ENCODE peak calls at places on chromosomes 5 and 9, in five cellular contexts. M, O, S, A and G are unnamed samples. For H3K36me3, the result is how much of the 10 kb centered on the place peaks cover.

GRCh38 chr9:5838884-5839571 is 6.1 kb upstream of the ERMP1 start:
- DNase-seq in A (peak), M (peak), S (no peak), O (no peak), G (peak)

GRCh38 chr5:72505026-72505425 is 2.2 kb downstream of the ZNF366 start:
- DNase-seq in M (no peak), O (no peak), A (no peak), S (no peak), G (no peak)

GRCh38 chr5:100902406-100903035 is 561 bp downstream of the ST8SIA4 start:
- DNase-seq in O (no peak), M (peak), S (no peak), A (no peak), G (no peak)

GRCh38 chr5:82694886-82695285 is 382.3 kb downstream of the TMEM167A start:
- DNase-seq in O (no peak), M (no peak), A (no peak), S (no peak), G (no peak)

GRCh38 chr5:106171708-106172107 is 1499.0 kb downstream of the EFNA5 start:
- DNase-seq in M (no peak), S (no peak), A (no peak), O (no peak), G (no peak)

GRCh38 chr9:20754556-20754955 is 70.5 kb downstream of the FOCAD start:
- DNase-seq in A (no peak), O (no peak), M (no peak), S (no peak), G (no peak)

GRCh38 chr5:69502375-69503143 is 10.0 kb downstream of the OCLN start:
- DNase-seq in S (no peak), A (no peak), M (no peak), O (no peak), G (no peak)

GRCh38 chr5:143449772-143450171 is 46.3 kb upstream of the NR3C1 start:
- DNase-seq in O (no peak), M (no peak), A (no peak), S (no peak), G (no peak)

GRCh38 chr5:150599917-150600511 is 40.4 kb upstream of the SYNPO start:
- DNase-seq in O (peak), A (peak), S (peak), M (peak), G (peak)

GRCh38 chr5:87705876-87706275 is 293.1 kb upstream of the CCNH start:
- DNase-seq in A (no peak), M (no peak), O (no peak), S (no peak), G (no peak)

GRCh38 chr9:86471501-86471900 is 117.3 kb upstream of the TUT7 start:
- DNase-seq in S (no peak), A (no peak), O (no peak), M (no peak), G (no peak)

GRCh38 chr9:116020801-116021200 is 132.8 kb upstream of the PAPPA start:
- DNase-seq in M (no peak), O (no peak), A (no peak), S (no peak), G (no peak)

GRCh38 chr9:93119953-93120845 is 13.9 kb downstream of the NINJ1 start:
- DNase-seq in S (peak), A (peak), O (peak), M (peak), G (peak)

GRCh38 chr5:57117601-57118000 is 56.3 kb upstream of the GPBP1 start:
- DNase-seq in M (no peak), S (no peak), O (no peak), A (no peak), G (no peak)

GRCh38 chr9:97806721-97807120 is 46.3 kb upstream of the FOXE1 start:
- DNase-seq in M (no peak), S (no peak), A (no peak), O (no peak), G (no peak)

GRCh38 chr9:121895836-121896544 is 197.1 kb downstream of the TTLL11 start:
- DNase-seq in O (peak), S (no peak), A (peak), M (peak), G (no peak)

GRCh38 chr9:76859860-76860259 is 46.1 kb downstream of the PRUNE2 start:
- DNase-seq in A (no peak), M (no peak), S (no peak), O (no peak), G (no peak)

GRCh38 chr5:153618307-153618706 is 127.8 kb downstream of the GRIA1 start:
- DNase-seq in O (no peak), S (no peak), A (no peak), M (no peak), G (no peak)

GRCh38 chr9:36470891-36471290 is 70.8 kb upstream of the RNF38 start:
- DNase-seq in M (peak), S (no peak), O (peak), A (no peak), G (no peak)

GRCh38 chr9:37509536-37509935 is 23.8 kb downstream of the POLR1E start:
- DNase-seq in S (no peak), A (no peak), O (no peak), M (no peak), G (no peak)

GRCh38 chr9:127858041-127858512 is 3.6 kb upstream of the ENG start:
- DNase-seq in O (peak), M (peak), A (no peak), S (no peak), G (no peak)

GRCh38 chr9:105053209-105053652 is 125.3 kb upstream of the ABCA1 start:
- DNase-seq in M (peak), A (peak), O (no peak), S (no peak), G (no peak)

GRCh38 chr5:171861383-171861782 is 75.8 kb downstream of the SMIM23 start:
- DNase-seq in S (no peak), O (no peak), M (no peak), A (no peak), G (no peak)
- TF ChIP-seq CTCF in S (no peak), O (no peak), M (no peak), A (no peak), G (no peak)

DNA sequence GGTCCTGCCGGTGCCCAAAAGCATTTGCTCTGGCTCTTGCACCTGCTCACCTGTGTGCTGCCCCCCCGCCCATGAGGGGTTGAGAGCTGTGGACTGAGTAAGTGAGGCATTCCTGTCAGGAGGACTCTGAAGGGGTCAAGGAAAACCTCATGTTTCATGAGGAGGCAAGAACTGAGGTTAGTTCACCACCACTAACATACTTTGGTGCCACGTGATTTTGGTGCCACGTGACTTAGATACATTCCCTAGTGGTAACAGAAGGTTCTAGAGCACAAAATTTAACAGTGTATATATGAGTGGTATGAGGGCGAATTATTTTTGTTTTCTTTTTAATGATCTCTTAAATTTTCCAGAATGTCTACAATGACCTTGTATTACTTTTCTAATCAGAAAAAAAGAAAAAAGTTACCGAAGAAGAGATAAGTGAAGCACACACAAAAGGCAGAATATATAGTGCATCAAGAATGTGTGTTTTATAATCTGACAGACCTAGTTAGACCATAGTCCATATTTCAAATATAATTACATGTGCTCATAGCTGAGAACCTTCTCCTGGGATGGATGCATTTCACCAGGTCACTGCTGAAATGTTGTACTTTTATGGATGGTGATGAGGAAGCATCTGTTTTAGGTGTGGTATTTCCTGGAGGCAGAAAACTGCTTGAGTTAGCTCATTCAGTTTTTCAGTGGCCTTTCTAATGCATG is 6.5 kb upstream of the IL12B start:
- DNase-seq in S (no peak), O (no peak), A (no peak), M (no peak), G (no peak)
- H3K36me3 ChIP-seq in S (under half), O (under half), A (under half), M (under half), G (under half)

GRCh38 chr5:1277781-1278180 is 17.1 kb downstream of the TERT start:
- DNase-seq in M (no peak), A (no peak), O (no peak), S (no peak), G (no peak)
- H3K27ac ChIP-seq in M (no peak), A (no peak), O (no peak), S (no peak), G (no peak)

GRCh38 chr5:16557477-16557876 is 59.3 kb downstream of the RETREG1 start:
- DNase-seq in A (no peak), M (no peak), S (no peak), O (no peak), G (no peak)

GRCh38 chr5:16564468-16564867 is 52.3 kb downstream of the RETREG1 start:
- DNase-seq in A (no peak), M (no peak), O (no peak), S (no peak), G (no peak)

GRCh38 chr5:16554110-16554509 is 62.7 kb downstream of the RETREG1 start:
- DNase-seq in O (no peak), M (peak), A (no peak), S (no peak), G (no peak)

GRCh38 chr5:16561660-16562059 is 55.1 kb downstream of the RETREG1 start:
- DNase-seq in M (no peak), S (no peak), A (no peak), O (no peak), G (no peak)

DNA sequence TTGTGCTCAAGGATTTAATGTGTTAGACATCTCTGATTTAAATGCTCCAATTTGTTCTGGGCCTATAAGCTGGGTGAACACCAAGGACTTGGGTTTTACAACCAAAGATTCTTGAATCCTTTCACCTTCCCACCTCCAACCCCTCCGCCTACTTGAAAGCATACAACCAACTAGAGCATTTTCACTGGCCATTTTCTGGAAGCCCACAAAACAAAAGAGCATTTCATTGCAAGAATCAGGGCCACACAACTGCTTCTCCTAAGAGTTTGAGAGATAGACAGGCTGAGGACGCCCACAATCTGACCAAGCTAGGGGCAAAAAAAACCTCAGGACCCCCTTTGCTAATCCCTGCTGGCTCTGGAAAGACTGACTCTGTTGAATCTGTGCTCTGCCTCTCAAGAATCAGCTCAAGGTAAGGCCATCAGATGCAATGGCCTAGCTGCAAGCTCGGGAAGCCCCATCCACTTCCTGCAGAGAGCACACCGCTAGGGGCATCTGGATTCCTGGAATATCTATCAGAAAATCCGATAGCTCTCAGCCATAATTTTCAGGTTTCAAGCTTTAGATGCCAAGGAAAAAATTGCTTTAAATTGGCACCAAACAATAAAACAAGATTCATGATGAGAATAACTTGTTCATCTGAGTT is 57.7 kb downstream of the RETREG1 start:
- DNase-seq in O (no peak), S (no peak), A (no peak), M (no peak), G (no peak)
- TF ChIP-seq CTCF in O (no peak), S (no peak), A (no peak), M (no peak), G (no peak)

GRCh38 chr5:134857401-134857800 is 11.6 kb downstream of the C5orf24 start:
- DNase-seq in M (no peak), A (no peak), O (no peak), S (no peak), G (no peak)
- H3K36me3 ChIP-seq in M (under half), A (under half), O (half or more), S (under half), G (under half)

GRCh38 chr9:129352157-129352870 is 174.3 kb upstream of the IER5L start:
- DNase-seq in A (no peak), M (no peak), O (no peak), S (no peak), G (no peak)
- H3K27ac ChIP-seq in A (no peak), M (no peak), O (peak), S (peak), G (no peak)

DNA sequence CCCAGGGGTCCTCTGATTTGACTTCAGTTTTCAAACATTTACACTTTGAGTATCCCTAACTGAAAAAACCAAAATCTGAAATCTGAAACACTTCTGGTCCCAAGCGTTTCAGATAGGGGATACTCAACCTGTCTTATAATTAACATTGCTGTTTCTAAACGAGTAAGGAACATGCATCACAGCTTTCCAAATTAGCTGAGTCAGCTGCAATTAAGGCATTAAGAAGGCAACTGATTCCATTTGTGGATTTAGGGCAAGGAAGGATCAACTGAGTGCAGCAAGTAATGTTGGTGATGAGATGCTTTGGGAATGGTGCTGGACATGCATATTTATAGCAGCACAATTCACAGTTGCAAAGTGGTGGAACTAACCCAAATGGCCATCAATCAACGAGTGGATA is 168.6 kb downstream of the ACER2 start:
- DNase-seq in A (no peak), M (no peak), O (no peak), S (no peak), G (no peak)
- TF ChIP-seq CTCF in A (no peak), M (no peak), O (no peak), S (no peak), G (no peak)

DNA sequence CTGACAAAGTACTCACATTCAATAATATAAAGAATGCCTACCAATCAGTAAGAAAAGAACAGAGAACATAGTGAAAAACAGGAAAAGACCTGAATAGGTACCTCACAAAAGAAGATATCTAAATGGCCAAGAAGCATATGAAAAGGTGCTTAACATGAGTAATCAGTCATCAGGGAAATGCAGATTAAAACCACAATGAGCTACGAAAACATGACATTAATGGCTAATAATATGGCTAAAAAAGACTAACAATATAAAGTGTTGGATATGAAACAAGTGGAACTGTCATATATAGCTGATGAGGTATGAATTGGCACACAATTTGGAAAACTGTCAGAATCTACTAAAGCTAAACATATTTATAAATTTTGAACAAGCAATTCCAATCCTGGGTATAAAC is 18.9 kb downstream of the DENND1A start:
- DNase-seq in A (no peak), M (no peak), O (no peak), S (no peak), G (no peak)
- H3K36me3 ChIP-seq in A (under half), M (under half), O (under half), S (under half), G (under half)